ENCODE peak calls at places on chromosomes 7 and 10, in five cellular contexts. N is GM23248, I is right lobe of liver, Y is psoas muscle, A is spleen. W is an unnamed sample. For H3K9me3 and H3K4me1, the result is how much of the 10 kb centered on the place peaks cover.

GRCh38 chr10:93333278-93333978 is 148.7 kb downstream of the MYOF start:
- DNase-seq in N (no peak), I (no peak), Y (no peak), A (no peak), W (no peak)

GRCh38 chr10:102309236-102309635 is 63.9 kb downstream of the GBF1 start:
- DNase-seq in N (no peak), I (no peak), Y (no peak), A (no peak), W (no peak)

GRCh38 chr10:132107947-132108877 is 42.5 kb downstream of the JAKMIP3 start:
- DNase-seq in N (no peak), I (no peak), Y (peak), A (no peak), W (no peak)

GRCh38 chr10:119348106-119348505 is 140.7 kb downstream of the GRK5 start:
- DNase-seq in N (no peak), I (no peak), Y (no peak), A (no peak), W (no peak)

GRCh38 chr7:87852306-87852705 is 23.9 kb downstream of the SLC25A40 start:
- DNase-seq in N (no peak), I (no peak), Y (no peak), A (no peak), W (no peak)

GRCh38 chr10:110495731-110496552 is 1.8 kb upstream of the DUSP5 start:
- DNase-seq in N (peak), I (no peak), Y (peak), A (peak), W (peak)

GRCh38 chr7:35032166-35032565 is 5.1 kb downstream of the DPY19L1 start:
- DNase-seq in N (peak), I (no peak), Y (no peak), A (no peak), W (no peak)

GRCh38 chr10:29921071-29921446 is 138.3 kb downstream of the JCAD start:
- DNase-seq in N (no peak), I (no peak), Y (no peak), A (no peak), W (no peak)

GRCh38 chr7:88224596-88225275 is 4.9 kb upstream of the SRI start:
- DNase-seq in N (peak), I (no peak), Y (no peak), A (no peak), W (no peak)

GRCh38 chr10:128018704-128019103 is 107.5 kb downstream of the MKI67 start:
- DNase-seq in N (no peak), I (no peak), Y (no peak), A (no peak), W (no peak)

GRCh38 chr7:158957507-158957900 is 101.1 kb downstream of the DYNC2I1 start:
- DNase-seq in N (no peak), I (no peak), Y (no peak), A (no peak), W (no peak)
- H3K4me3 ChIP-seq in N (no peak), I (no peak), Y (no peak), A (no peak), W (no peak)

DNA sequence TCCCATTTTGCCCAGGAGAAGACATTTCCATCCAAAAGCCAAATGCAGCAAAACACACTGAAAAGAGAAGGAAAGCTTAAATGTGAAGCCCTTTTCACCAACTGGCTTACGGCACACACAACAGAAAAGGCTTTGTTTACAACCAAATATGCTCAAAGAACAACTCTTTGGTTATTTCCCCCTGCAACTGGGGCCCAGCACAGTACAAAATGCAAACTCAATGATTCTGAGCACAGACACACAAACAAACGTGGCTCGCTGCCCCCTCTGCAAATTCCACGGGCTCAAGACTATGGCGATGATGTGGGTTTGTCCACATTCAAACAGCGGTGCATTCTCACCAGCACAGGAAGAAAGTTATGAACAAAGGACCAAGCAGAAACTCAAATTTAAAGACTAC is 5.3 kb downstream of the CPXM2 start:
- DNase-seq in N (no peak), I (no peak), Y (no peak), A (no peak), W (no peak)
- H3K9me3 ChIP-seq in N (under half), I (under half), Y (under half), A (under half), W (under half)

GRCh38 chr7:97012293-97013005 is 7.1 kb downstream of the DLX6 start:
- DNase-seq in N (no peak), I (no peak), Y (no peak), A (no peak), W (no peak)

GRCh38 chr7:97015279-97015678 is 9.4 kb downstream of the DLX5 start:
- DNase-seq in N (no peak), I (no peak), Y (no peak), A (no peak), W (no peak)

GRCh38 chr7:97013025-97013424 is 7.7 kb downstream of the DLX6 start:
- DNase-seq in N (no peak), I (no peak), Y (no peak), A (no peak), W (no peak)

GRCh38 chr7:97014145-97014544 is 8.8 kb downstream of the DLX6 start:
- DNase-seq in N (no peak), I (no peak), Y (no peak), A (no peak), W (no peak)

DNA sequence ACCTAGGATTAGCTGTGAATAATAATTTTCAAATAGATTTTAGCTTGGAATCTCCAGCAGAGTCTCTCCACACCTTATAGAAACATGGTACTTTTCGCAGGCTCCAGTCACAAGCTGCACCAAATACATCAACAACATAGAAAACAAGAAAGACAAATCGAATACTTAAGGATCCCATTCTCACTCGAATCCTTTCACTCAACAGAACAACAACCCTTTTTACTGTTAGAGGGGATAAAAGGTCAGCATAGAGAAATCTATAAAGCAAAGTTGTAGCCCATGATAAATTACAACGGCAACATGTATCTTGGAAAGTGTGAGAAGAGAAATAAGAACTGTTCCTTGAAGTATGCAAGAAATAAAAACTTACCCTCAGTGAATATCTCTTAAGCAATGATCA is 8.2 kb downstream of the DLX6 start:
- DNase-seq in N (no peak), I (no peak), Y (no peak), A (no peak), W (no peak)
- H3K4me1 ChIP-seq in N (under half), I (under half), Y (under half), A (under half), W (under half)

DNA sequence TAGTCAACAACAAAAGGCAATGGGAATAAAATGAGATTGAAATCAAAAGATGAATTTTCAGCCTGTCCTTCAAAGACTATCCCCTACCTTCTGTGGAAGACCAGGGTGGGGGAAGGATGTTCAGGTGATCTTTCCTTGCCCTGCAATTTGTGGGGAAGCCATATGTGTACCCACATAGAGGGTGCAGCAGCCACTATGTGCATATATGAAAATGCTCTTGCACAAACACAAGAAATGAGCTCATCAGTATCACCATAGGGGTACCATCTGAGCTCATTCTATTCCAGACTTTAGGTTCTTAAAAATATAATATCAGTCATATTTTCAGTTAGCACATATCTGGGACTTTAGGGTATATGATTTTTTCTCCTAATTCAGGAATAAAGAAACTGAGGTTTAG is 17.7 kb downstream of the GIMAP5 start:
- DNase-seq in N (no peak), I (no peak), Y (no peak), A (no peak), W (no peak)
- H3K4me3 ChIP-seq in N (no peak), I (no peak), Y (no peak), A (no peak), W (no peak)

W was measured in aorta.